ENCODE peak calls at places on chromosomes 13 and 19, in eight cellular contexts. D is NCI-H1436; G is ecto neural progenitor cell; V is keratinocyte; H is AG08396; C is astrocyte of the cerebellum; U is naive thymus-derived CD8-positive, alpha-beta T cell; B is T-helper 2 cell treated with Interferon-gamma antibody and Interleukin-4, amounts not matched to agents 5 μg/mL and 100 μg/mL, for 36 hours. W is an unnamed sample.

GRCh38 chr19:1967087-1967608 is 26.2 kb downstream of the CSNK1G2 start:
- DNase-seq in D (no peak), G (no peak), V (no peak), H (no peak), C (no peak), U (peak), B (no peak), W (no peak)

GRCh38 chr19:7515471-7516226 is at the start of gene ZNF358:
- DNase-seq in D (peak), G (peak), V (no peak), H (peak), C (no peak), U (peak), B (peak), W (no peak)

GRCh38 chr13:31116224-31116623 is 45.5 kb downstream of the HSPH1 start:
- DNase-seq in D (no peak), G (no peak), V (peak), H (no peak), C (no peak), U (no peak), B (no peak), W (no peak)

GRCh38 chr19:13978306-13978705 is 26.0 kb downstream of the DCAF15 start:
- DNase-seq in D (no peak), G (peak), V (no peak), H (no peak), C (no peak), U (peak), B (no peak), W (no peak)

GRCh38 chr13:72457151-72457550 is 270.3 kb downstream of the MZT1 start:
- DNase-seq in D (no peak), G (no peak), V (no peak), H (no peak), C (no peak), U (no peak), B (no peak), W (no peak)

GRCh38 chr19:31461814-31462539 is 112.7 kb upstream of the TSHZ3 start:
- DNase-seq in D (no peak), G (no peak), V (no peak), H (no peak), C (no peak), U (no peak), B (no peak), W (no peak)

GRCh38 chr19:4272894-4273293 is 6.2 kb upstream of the SHD start:
- DNase-seq in D (no peak), G (no peak), V (no peak), H (no peak), C (no peak), U (no peak), B (no peak), W (no peak)

GRCh38 chr19:51127755-51128154 is 3.0 kb downstream of the SIGLEC9 start:
- DNase-seq in D (no peak), G (no peak), V (no peak), H (no peak), C (no peak), U (no peak), B (no peak), W (no peak)

GRCh38 chr13:30071890-30072817 is 221.7 kb upstream of the UBL3 start:
- DNase-seq in D (no peak), G (no peak), V (no peak), H (no peak), C (no peak), U (no peak), B (no peak), W (peak)